ENCODE peak calls at places on chromosomes 12 and 14, in six cellular contexts. S is neuronal stem cell, Z is mesenchymal stem cell, G is IMR-90, R is H9, D is H1. T is an unnamed sample. For H3K27me3, the result is how much of the 10 kb centered on the place peaks cover.

GRCh38 chr14:56686416-56686815 is 106.8 kb downstream of the TMEM260 start:
- DNase-seq in S (peak), Z (no peak), G (no peak), R (peak), D (peak), T (no peak)

GRCh38 chr12:70426620-70427019 is 60.5 kb downstream of the KCNMB4 start:
- DNase-seq in S (no peak), Z (no peak), G (no peak), R (no peak), D (no peak), T (no peak)

GRCh38 chr14:104800600-104801283 is at the start of gene ZBTB42:
- DNase-seq in S (no peak), Z (peak), G (peak), R (peak), D (no peak), T (peak)

GRCh38 chr12:51389302-51389999 is 1.8 kb downstream of the GALNT6 start:
- DNase-seq in S (no peak), Z (peak), G (peak), R (no peak), D (no peak), T (peak)

GRCh38 chr12:53053223-53054111 is 3.6 kb downstream of the TNS2 start:
- DNase-seq in S (no peak), Z (peak), G (no peak), R (peak), D (no peak), T (peak)

GRCh38 chr12:112798019-112798760 is 6.6 kb downstream of the RPH3A start:
- DNase-seq in S (no peak), Z (no peak), G (no peak), R (no peak), D (no peak), T (no peak)

GRCh38 chr12:132711169-132711843 is 664 bp downstream of the PGAM5 start:
- DNase-seq in S (no peak), Z (peak), G (peak), R (no peak), D (no peak), T (peak)

GRCh38 chr12:57487055-57487596 is 742 bp upstream of the MARS1 start:
- DNase-seq in S (no peak), Z (no peak), G (no peak), R (no peak), D (no peak), T (no peak)

GRCh38 chr12:64609543-64610091 is 678 bp upstream of the RASSF3 start:
- DNase-seq in S (peak), Z (peak), G (peak), R (no peak), D (no peak), T (peak)

GRCh38 chr12:103997277-103997900 is 31.7 kb downstream of the TDG start:
- DNase-seq in S (no peak), Z (no peak), G (peak), R (no peak), D (no peak), T (no peak)

GRCh38 chr12:120316798-120317257 is 10.8 kb downstream of the PLA2G1B start:
- DNase-seq in S (peak), Z (no peak), G (no peak), R (no peak), D (no peak), T (peak)

GRCh38 chr12:110726708-110727369 is 15.9 kb downstream of the PPP1CC start:
- DNase-seq in S (no peak), Z (no peak), G (no peak), R (no peak), D (no peak), T (no peak)

GRCh38 chr12:81209001-81209400 is 131.1 kb downstream of the ACSS3 start:
- DNase-seq in S (no peak), Z (peak), G (peak), R (no peak), D (no peak), T (no peak)

GRCh38 chr12:113298861-113299545 is 35.9 kb downstream of the SLC8B1 start:
- DNase-seq in S (no peak), Z (no peak), G (no peak), R (no peak), D (no peak), T (no peak)

GRCh38 chr12:106248849-106249371 is 1.1 kb upstream of the CKAP4 start:
- DNase-seq in S (no peak), Z (peak), G (peak), R (no peak), D (no peak), T (peak)

GRCh38 chr14:36346052-36346451 is 25.6 kb upstream of the MBIP start:
- DNase-seq in S (no peak), Z (no peak), G (no peak), R (no peak), D (no peak), T (no peak)

GRCh38 chr12:107903377-107904061 is 129.0 kb downstream of the ASCL4 start:
- DNase-seq in S (peak), Z (no peak), G (no peak), R (peak), D (no peak), T (peak)

GRCh38 chr12:88600272-88600671 is 20.0 kb upstream of the KITLG start:
- DNase-seq in S (no peak), Z (peak), G (peak), R (no peak), D (no peak), T (no peak)

GRCh38 chr12:1185460-1186182 is 194.6 kb downstream of the ERC1 start:
- DNase-seq in S (no peak), Z (no peak), G (no peak), R (no peak), D (no peak), T (no peak)

GRCh38 chr12:111454311-111454710 is 48.6 kb downstream of the SH2B3 start:
- DNase-seq in S (no peak), Z (no peak), G (no peak), R (no peak), D (no peak), T (no peak)

GRCh38 chr12:111434680-111435338 is 29.1 kb downstream of the SH2B3 start:
- DNase-seq in S (no peak), Z (peak), G (peak), R (no peak), D (no peak), T (no peak)

GRCh38 chr12:106764738-106765137 is 9.7 kb upstream of the RIC8B start:
- DNase-seq in S (no peak), Z (no peak), G (no peak), R (no peak), D (no peak), T (peak)

GRCh38 chr14:75295061-75295461 is 16.4 kb downstream of the FOS start:
- DNase-seq in S (peak), Z (peak), G (peak), R (peak), D (no peak), T (peak)

GRCh38 chr12:99450231-99450630 is 197.3 kb upstream of the GARIN6 start:
- DNase-seq in S (no peak), Z (no peak), G (no peak), R (no peak), D (no peak), T (no peak)
- H3K23ac ChIP-seq in S (no peak), Z (no peak), G (no peak), R (no peak), D (no peak), T (no peak)

DNA sequence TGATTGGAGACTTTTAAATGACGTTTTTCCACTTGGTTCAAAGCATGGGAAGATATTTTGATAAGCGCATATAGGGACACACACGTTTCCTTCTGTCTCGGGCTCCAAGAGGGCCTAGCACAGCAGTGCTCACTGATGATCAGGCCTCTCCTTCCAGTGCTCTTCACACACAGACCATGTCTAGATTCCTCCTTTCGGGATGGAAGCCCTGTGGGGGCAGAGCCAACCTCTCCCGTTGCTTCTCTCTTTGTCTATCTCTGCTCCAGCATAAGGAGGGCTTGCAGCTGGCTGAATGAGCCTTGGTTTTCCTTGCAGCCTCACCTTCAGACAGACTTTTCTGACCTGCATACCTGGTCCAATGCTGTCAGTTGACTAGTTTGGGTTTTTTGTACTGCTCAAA is 22.3 kb downstream of the GPRC5D start:
- DNase-seq in S (no peak), Z (no peak), G (no peak), R (no peak), D (no peak), T (no peak)
- H4K91ac ChIP-seq in S (no peak), Z (no peak), G (no peak), R (no peak), D (no peak), T (peak)

GRCh38 chr12:130633771-130634170 is 82.3 kb downstream of the RIMBP2 start:
- DNase-seq in S (peak), Z (no peak), G (no peak), R (peak), D (peak), T (no peak)

GRCh38 chr12:130634866-130635265 is 81.2 kb downstream of the RIMBP2 start:
- DNase-seq in S (no peak), Z (no peak), G (no peak), R (no peak), D (no peak), T (no peak)

GRCh38 chr12:130628304-130628703 is 87.8 kb downstream of the RIMBP2 start:
- DNase-seq in S (no peak), Z (no peak), G (no peak), R (no peak), D (no peak), T (no peak)

GRCh38 chr12:130636370-130636769 is 79.7 kb downstream of the RIMBP2 start:
- DNase-seq in S (no peak), Z (no peak), G (no peak), R (no peak), D (no peak), T (no peak)

DNA sequence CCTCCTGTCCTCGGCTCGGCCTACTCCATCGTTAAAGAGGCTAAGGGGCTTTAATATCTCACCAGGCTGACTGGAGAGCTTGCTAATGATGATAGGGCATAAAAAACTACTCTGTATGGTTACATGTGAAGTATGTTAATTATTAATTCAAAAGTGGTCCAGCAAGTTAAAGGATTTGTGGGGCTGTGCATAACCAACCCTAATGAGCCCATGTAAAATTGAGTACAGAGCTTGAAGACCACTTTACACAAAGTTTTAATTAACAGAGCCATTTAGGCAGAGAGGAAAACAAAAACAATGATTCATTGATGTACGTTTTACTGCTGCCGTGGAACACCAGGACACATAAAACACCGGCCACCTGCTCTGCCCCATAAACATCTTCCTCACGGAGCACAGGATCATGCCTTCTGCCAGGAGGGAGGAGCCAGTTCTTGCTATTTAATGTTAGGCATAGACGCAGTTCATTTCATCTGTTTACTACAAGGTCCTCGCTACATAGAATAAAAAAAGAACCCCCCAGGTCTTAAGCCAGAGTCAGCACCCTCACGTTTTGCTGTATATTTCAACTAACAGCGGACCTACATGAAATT is 83.4 kb downstream of the RIMBP2 start:
- DNase-seq in S (no peak), Z (no peak), G (no peak), R (no peak), D (no peak), T (no peak)
- H3K27me3 ChIP-seq in S (under half), Z (under half), G (under half), R (under half), D (under half), T (under half)

GRCh38 chr12:118102609-118103008 is 1.2 kb downstream of the VSIG10 start:
- DNase-seq in S (no peak), Z (no peak), G (no peak), R (no peak), D (no peak), T (no peak)

GRCh38 chr12:118103231-118103600 is 595 bp downstream of the VSIG10 start:
- DNase-seq in S (no peak), Z (no peak), G (peak), R (peak), D (no peak), T (peak)

GRCh38 chr12:118101051-118101450 is 2.8 kb downstream of the VSIG10 start:
- DNase-seq in S (no peak), Z (no peak), G (no peak), R (no peak), D (no peak), T (no peak)

GRCh38 chr12:118102070-118102469 is 1.7 kb downstream of the VSIG10 start:
- DNase-seq in S (no peak), Z (peak), G (peak), R (peak), D (no peak), T (peak)

DNA sequence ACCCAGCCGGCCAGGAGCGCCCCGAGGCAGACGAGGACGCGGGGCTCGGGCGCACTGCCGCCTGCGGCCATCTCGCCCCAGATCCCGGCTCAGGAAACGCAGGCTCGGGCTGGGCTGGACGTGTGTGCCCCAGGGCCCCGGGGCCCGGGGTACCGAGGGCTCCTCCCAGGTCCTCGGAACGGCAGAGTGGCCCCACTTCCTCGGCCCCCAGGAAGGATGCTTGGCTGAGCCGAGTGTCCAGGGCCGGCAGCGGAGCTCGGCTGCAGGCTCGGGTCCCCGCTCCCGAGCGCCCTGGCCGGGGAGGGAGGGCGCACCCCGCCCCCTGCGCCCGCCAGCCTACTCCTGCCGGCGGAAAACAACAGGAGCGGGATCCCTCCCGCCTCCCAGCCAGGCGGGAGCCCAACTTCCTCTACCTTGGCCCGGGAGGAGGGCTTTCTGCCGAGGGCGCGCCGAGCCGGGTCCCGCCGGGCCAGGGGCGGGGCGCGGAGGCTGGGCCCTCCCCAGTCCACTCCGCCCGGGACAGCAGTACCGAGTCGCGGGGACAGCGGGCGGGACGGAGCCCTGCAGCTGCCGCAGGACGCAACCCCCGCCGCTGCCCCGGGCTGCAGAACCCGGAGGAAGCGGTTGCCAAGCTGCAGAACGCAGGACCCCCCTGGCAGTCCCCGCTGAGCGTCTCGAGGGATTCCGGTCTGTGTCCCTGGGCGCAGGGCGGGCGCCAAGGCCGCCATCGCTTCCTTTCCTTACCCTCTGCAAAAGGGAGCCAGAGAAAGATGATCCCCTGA is at the start of gene VSIG10:
- DNase-seq in S (peak), Z (peak), G (peak), R (peak), D (no peak), T (peak)
- H3K23ac ChIP-seq in S (peak), Z (no peak), G (peak), R (no peak), D (no peak), T (no peak)

GRCh38 chr14:58491593-58491992 is 64.1 kb downstream of the KIAA0586 start:
- DNase-seq in S (no peak), Z (no peak), G (peak), R (no peak), D (no peak), T (no peak)
- H4K91ac ChIP-seq in S (no peak), Z (no peak), G (no peak), R (no peak), D (no peak), T (no peak)

DNA sequence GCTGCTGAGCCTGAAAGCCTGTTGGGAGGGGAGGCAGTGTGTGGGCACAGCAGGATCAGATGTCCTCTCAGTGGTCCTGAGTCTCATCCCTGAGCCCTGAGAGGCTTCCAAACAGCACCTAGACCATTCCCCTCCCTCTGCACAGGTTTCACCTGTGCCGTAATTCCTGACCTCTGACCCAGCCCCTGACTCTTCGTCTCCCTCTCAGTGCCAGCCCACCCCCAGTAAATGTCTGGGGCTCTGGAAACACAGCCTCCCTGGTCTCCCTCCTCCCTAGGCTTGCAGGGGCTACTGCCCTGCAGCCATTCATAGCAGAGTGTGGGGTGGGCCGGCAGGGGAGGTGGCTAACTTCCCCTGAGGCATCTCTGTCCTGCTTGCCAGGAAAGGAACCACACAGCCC is 66.8 kb downstream of the PRMT8 start:
- DNase-seq in S (no peak), Z (no peak), G (no peak), R (no peak), D (no peak), T (no peak)
- H3K27me3 ChIP-seq in S (under half), Z (under half), G (under half), R (under half), D (under half), T (under half)

DNA sequence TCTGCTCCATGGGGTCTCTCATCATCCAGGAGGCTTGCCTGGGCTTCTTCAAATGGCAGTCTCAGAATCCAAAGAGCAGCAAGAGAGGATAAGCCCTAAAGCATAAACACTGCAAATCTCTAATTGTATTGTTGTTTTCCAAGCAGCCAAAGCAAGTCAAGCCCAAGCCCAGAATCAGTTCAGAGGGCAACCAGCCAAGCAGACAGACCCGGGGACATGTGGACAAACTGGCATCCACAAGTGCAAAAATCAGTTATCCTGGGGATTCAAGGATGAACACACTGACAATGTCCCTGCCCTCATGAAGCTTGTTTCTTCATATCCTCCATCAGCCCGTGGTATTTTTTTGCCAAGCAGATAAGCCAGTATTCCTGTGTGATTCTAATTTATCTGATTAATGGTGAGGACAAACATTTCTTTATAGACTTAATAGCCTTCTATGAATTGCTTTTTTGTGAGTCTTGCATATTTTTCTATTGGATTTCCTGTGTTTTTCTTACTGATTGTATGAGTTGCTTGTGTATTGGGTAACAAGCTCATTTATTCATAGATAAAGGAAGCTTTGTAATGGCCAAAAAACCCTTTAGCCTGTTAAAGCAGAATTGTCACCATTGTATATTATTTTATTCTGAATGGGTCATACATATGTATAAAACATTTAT is 262.4 kb downstream of the GXYLT1 start:
- DNase-seq in S (no peak), Z (no peak), G (no peak), R (no peak), D (no peak), T (no peak)
- H3K23ac ChIP-seq in S (no peak), Z (no peak), G (no peak), R (no peak), D (no peak), T (no peak)

T was measured in trophoblast cell.